ENCODE peak calls at places on chromosome 21, in five cellular contexts. L is colonic mucosa, X is GM12865, Q is cardiac fibroblast, W is AG04449. T is an unnamed sample.

GRCh38 chr21:8993284-8993942 is 1528.0 kb upstream of the TPTE start:
- DNase-seq in Q (no peak), W (no peak), L (no peak), X (no peak), T (no peak)

GRCh38 chr21:21481238-21481637 is 483.0 kb downstream of the NCAM2 start:
- DNase-seq in W (no peak), X (no peak), L (no peak), Q (no peak), T (peak)

GRCh38 chr21:14734191-14734590 is 188.1 kb upstream of the SAMSN1 start:
- DNase-seq in X (peak), W (no peak), L (no peak), Q (peak), T (no peak)

GRCh38 chr21:44778499-44778911 is 23.1 kb downstream of the UBE2G2 start:
- DNase-seq in L (no peak), X (no peak), W (no peak), Q (no peak), T (no peak)

GRCh38 chr21:23968008-23968407 is 1639.3 kb downstream of the MRPL39 start:
- DNase-seq in W (no peak), X (no peak), L (no peak), Q (no peak), T (no peak)

GRCh38 chr21:39047046-39047445 is 136.2 kb downstream of the PSMG1 start:
- DNase-seq in L (no peak), W (no peak), Q (no peak), X (no peak), T (no peak)

GRCh38 chr21:38930838-38931237 is 125.1 kb downstream of the ETS2 start:
- DNase-seq in X (no peak), L (no peak), W (no peak), Q (peak), T (peak)

GRCh38 chr21:18387994-18388393 is 15.6 kb downstream of the TMPRSS15 start:
- DNase-seq in X (no peak), L (no peak), W (no peak), Q (no peak), T (no peak)

GRCh38 chr21:38741976-38742309 is 63.8 kb upstream of the ETS2 start:
- DNase-seq in W (no peak), Q (no peak), X (no peak), L (peak), T (no peak)

DNA sequence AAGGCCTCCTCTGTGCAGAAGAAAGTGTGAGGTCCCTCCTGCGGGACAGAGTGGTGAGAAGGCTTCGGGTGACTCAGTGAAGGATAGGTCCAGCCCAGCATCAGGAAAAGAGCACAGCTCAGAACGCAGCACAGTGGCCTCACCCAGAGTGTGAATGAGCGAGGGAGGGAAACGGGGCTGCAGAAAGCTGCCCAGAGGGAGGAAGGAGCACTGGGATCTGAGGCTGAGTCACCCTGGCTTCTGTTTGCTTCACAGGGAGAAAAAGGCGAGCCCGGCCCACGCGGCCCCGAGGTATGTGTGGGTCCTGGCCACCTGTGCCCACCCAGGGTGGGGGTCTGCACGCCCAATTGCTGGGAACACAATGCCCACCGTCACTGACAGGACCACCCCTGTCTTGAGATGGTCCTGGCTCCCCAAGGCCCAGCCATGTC is 24.3 kb downstream of the COL6A2 start:
- DNase-seq in L (no peak), W (no peak), X (no peak), Q (peak), T (peak)
- H3K4me3 ChIP-seq in L (no peak), W (no peak), X (no peak), Q (no peak), T (no peak)

GRCh38 chr21:41763996-41764395 is 2.9 kb downstream of the RIPK4 start:
- DNase-seq in W (no peak), L (no peak), X (no peak), Q (no peak), T (no peak)
- H3K4me3 ChIP-seq in W (no peak), L (no peak), X (no peak), Q (no peak), T (no peak)

DNA sequence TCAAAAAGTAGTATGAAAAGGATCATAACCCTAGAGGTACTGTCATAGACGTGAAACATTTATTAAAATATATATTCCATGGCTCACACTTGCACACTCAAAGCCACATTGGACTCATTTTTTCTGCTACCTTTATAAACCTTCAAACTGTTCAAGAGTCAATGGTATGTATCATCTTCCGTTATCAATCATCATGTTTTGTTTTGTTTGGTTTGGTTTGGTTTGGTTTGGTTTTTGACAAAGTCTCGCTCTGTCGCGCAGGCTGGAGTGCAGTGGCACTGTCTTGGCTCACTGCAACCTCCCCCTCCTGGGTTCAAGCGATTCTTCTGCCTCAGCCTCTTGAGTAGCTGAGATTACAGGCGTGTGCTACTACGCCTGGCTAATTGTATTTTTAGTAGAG is 1.8 kb downstream of the IFNAR2 start:
- DNase-seq in W (no peak), Q (no peak), X (peak), L (no peak), T (no peak)
- H3K4me3 ChIP-seq in W (no peak), Q (no peak), X (peak), L (no peak), T (no peak)

DNA sequence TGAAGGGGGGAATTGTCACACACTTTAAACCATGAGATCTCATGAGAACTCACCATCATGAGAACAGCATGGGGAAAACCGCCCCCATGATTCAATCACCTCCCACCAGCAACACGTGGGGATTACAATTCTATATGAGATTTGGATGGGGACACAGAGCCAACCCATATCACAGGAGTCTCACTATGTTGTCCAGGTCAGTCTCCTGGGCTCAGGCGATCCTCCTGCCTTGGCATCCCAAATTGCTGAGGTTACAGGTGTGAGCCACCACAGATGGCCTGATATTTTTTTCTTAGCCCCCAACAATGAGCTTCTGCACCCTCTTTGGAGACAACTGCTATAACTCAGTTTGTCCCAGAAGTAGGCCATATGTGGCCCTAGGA is 22.5 kb upstream of the MORC3 start:
- DNase-seq in W (no peak), Q (no peak), L (no peak), X (peak), T (no peak)
- H3K4me3 ChIP-seq in W (no peak), Q (no peak), L (peak), X (peak), T (no peak)

GRCh38 chr21:35046880-35047229 is 2.2 kb downstream of the RUNX1 start:
- DNase-seq in Q (no peak), X (no peak), W (no peak), L (no peak), T (peak)
- H3K4me3 ChIP-seq in Q (peak), X (no peak), W (peak), L (no peak), T (peak)

DNA sequence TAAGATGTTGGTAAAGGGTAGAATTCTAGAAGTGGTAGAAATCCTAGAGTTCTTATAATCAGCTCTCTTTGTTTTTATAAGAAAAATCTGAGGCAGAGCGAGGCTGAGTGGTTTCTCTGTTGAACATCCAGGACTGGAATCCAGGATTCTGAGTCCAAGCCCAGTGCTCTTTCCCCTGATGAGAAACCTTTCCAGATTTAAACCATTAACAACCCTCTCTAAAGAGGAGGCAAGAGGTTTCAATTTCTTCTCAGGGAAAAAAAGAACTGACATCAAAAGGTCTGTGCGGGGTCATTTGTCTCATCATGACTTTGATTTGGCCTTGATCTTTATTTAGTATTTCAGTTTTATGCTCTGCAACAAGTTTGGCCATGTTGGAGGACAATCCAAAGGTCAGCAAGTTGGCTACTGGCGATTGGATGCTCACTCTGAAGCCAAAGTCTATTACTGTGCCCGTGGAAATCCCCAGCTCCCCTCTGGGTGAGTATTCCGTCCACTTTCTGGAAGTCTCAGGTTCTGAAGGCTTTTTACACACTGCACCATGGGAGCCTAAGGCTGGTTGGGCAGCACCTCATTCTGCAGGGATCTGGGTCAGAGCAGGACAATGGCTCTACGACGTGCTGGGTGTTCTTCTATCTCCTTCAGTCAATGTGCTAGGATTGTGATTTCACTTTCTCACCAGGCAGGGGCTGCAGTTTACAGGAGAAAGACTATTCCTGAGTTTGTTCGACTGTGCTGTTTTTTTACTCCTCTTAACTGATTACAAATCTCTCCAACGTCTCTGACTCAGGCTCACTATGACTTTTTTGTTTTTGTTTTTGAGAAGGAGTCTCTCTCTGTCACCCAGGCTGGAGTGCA is 18.9 kb upstream of the CCT8 start:
- DNase-seq in X (no peak), W (no peak), Q (peak), L (no peak), T (peak)
- H3K4me3 ChIP-seq in X (no peak), W (no peak), Q (no peak), L (no peak), T (no peak)

GRCh38 chr21:25560151-25560783 is 47.0 kb downstream of the MRPL39 start:
- DNase-seq in X (peak), W (no peak), Q (no peak), L (no peak), T (peak)

GRCh38 chr21:25563399-25564116 is 43.7 kb downstream of the MRPL39 start:
- DNase-seq in Q (no peak), X (peak), L (no peak), W (no peak), T (peak)

GRCh38 chr21:25564349-25564948 is 42.8 kb downstream of the MRPL39 start:
- DNase-seq in L (no peak), Q (no peak), X (peak), W (no peak), T (no peak)

GRCh38 chr21:25562660-25563059 is 44.6 kb downstream of the MRPL39 start:
- DNase-seq in L (no peak), Q (no peak), X (peak), W (no peak), T (no peak)

DNA sequence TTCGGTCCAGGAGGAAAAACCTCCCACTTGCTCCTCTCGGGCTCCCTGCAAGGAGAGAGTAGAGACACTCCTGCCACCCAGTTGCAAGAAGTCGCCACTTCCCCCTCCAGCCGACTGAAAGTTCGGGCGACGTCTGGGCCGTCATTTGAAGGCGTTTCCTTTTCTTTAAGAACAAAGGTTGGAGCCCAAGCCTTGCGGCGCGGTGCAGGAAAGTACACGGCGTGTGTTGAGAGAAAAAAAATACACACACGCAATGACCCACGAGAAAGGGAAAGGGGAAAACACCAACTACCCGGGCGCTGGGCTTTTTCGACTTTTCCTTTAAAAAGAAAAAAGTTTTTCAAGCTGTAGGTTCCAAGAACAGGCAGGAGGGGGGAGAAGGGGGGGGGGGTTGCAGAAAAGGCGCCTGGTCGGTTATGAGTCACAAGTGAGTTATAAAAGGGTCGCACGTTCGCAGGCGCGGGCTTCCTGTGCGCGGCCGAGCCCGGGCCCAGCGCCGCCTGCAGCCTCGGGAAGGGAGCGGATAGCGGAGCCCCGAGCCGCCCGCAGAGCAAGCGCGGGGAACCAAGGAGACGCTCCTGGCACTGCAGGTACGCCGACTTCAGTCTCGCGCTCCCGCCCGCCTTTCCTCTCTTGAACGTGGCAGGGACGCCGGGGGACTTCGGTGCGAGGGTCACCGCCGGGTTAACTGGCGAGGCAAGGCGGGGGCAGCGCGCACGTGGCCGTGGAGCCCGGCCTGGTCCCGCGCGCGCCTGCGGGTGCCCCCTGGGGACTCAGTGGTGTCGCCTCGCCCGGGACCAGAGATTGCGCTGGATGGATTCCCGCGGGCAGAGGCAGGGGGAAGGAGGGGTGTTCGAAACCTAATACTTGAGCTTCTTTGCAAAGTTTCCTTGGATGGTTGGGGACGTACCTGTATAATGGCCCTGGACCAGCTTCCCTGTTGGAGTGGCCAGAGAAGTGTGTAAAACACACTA is 45.3 kb downstream of the MRPL39 start:
- DNase-seq in L (peak), W (no peak), Q (peak), X (peak), T (peak)
- H3K4me3 ChIP-seq in L (peak), W (peak), Q (peak), X (peak), T (peak)

GRCh38 chr21:34075099-34075425 is 1.7 kb downstream of the MRPS6 start:
- DNase-seq in X (no peak), W (no peak), L (no peak), Q (no peak), T (no peak)

GRCh38 chr21:34073749-34074282 is 438 bp downstream of the MRPS6 start:
- DNase-seq in Q (no peak), X (peak), L (peak), W (no peak), T (no peak)

GRCh38 chr21:34074283-34075098 is 1.1 kb downstream of the MRPS6 start:
- DNase-seq in L (peak), W (no peak), X (peak), Q (peak), T (no peak)

GRCh38 chr21:34076835-34077234 is 3.5 kb downstream of the MRPS6 start:
- DNase-seq in Q (no peak), X (no peak), L (no peak), W (no peak), T (no peak)

GRCh38 chr21:34075760-34076159 is 2.4 kb downstream of the MRPS6 start:
- DNase-seq in Q (no peak), W (no peak), X (no peak), L (no peak), T (no peak)
- H3K4me3 ChIP-seq in Q (no peak), W (peak), X (no peak), L (peak), T (no peak)

T was measured in fibroblast of lung.